ENCODE peak calls at places on chromosomes 1 and 21, in five cellular contexts. O, Y, M, U and K are unnamed samples.

GRCh38 chr1:58597076-58597475 is 20.0 kb upstream of the TACSTD2 start:
- DNase-seq in U (no peak), Y (no peak), M (no peak), O (no peak), K (no peak)

GRCh38 chr1:52917156-52917555 is 4.4 kb downstream of the ECHDC2 start:
- DNase-seq in O (no peak), M (no peak), Y (no peak), U (no peak), K (no peak)

GRCh38 chr1:41469706-41470105 is 14.8 kb downstream of the EDN2 start:
- DNase-seq in Y (no peak), O (no peak), M (no peak), U (no peak), K (no peak)

GRCh38 chr1:2256430-2257244 is 28.5 kb downstream of the SKI start:
- DNase-seq in O (no peak), Y (no peak), M (no peak), U (no peak), K (no peak)

GRCh38 chr1:154627247-154628121 is 19.5 kb upstream of the ADAR start:
- DNase-seq in U (peak), O (peak), Y (no peak), M (peak), K (peak)

GRCh38 chr1:115140442-115141144 is 51.3 kb upstream of the TSPAN2 start:
- DNase-seq in U (no peak), Y (no peak), M (no peak), O (no peak), K (no peak)

GRCh38 chr1:108715932-108716331 is 3.2 kb downstream of the FNDC7 start:
- DNase-seq in O (no peak), U (no peak), Y (no peak), M (no peak), K (no peak)

GRCh38 chr21:16842716-16843115 is 670.1 kb upstream of the CXADR start:
- DNase-seq in O (no peak), U (no peak), Y (no peak), M (no peak), K (no peak)

GRCh38 chr1:111515291-111516007 is 12.0 kb upstream of the ADORA3 start:
- DNase-seq in O (no peak), M (no peak), Y (no peak), U (peak), K (peak)

GRCh38 chr1:173479649-173480048 is 2.5 kb downstream of the PRDX6 start:
- DNase-seq in U (peak), Y (no peak), O (no peak), M (no peak), K (no peak)